ENCODE peak calls at places on chromosomes 1 and 21, in nine cellular contexts. W is stomach, J is Calu3, Z is cardiac muscle cell, A is heart right ventricle, G is tibial nerve, I is GM06990, M is left ventricle myocardium inferior, R is RWPE2. L is an unnamed sample.

GRCh38 chr1:107782192-107782845 is 182.7 kb downstream of the VAV3 start:
- DNase-seq in W (no peak), J (peak; percentile 38), Z (peak; percentile 73), A (peak; percentile 70), G (no peak), I (peak; percentile 15), M (no peak), R (no peak), L (no peak)

GRCh38 chr1:24751833-24752232 is 6.6 kb downstream of the CLIC4 start:
- DNase-seq in W (no peak), J (no peak), Z (no peak), A (no peak), G (no peak), I (no peak), M (no peak), R (no peak), L (no peak)

GRCh38 chr1:35112668-35113067 is 33.5 kb downstream of the ZMYM1 start:
- DNase-seq in W (no peak), J (no peak), Z (peak; percentile 24), A (no peak), G (no peak), I (no peak), M (no peak), R (no peak), L (no peak)

GRCh38 chr1:233255145-233255544 is 40.4 kb downstream of the PCNX2 start:
- DNase-seq in W (no peak), J (peak; percentile 20), Z (no peak), A (no peak), G (no peak), I (no peak), M (no peak), R (no peak), L (no peak)

GRCh38 chr1:28180310-28181305 is 4.1 kb upstream of the PTAFR start:
- DNase-seq in W (no peak), J (no peak), Z (no peak), A (no peak), G (no peak), I (no peak), M (no peak), R (no peak), L (no peak)

GRCh38 chr21:43882952-43883492 is 18.0 kb downstream of the AGPAT3 start:
- DNase-seq in W (no peak), J (no peak), Z (no peak), A (no peak), G (no peak), I (no peak), M (no peak), R (no peak), L (no peak)

GRCh38 chr1:191618202-191618601 is 540.1 kb upstream of the RGS18 start:
- DNase-seq in W (no peak), J (no peak), Z (no peak), A (no peak), G (no peak), I (no peak), M (no peak), R (no peak), L (no peak)

GRCh38 chr1:150999051-150999674 is 7.5 kb downstream of the MINDY1 start:
- DNase-seq in W (no peak), J (no peak), Z (peak; percentile 81), A (no peak), G (no peak), I (no peak), M (no peak), R (no peak), L (no peak)

GRCh38 chr1:62782197-62782886 is 1.6 kb upstream of the ATG4C start:
- DNase-seq in W (no peak), J (no peak), Z (peak; percentile 87), A (no peak), G (no peak), I (no peak), M (no peak), R (no peak), L (no peak)

GRCh38 chr1:112701227-112702066 is 5.5 kb downstream of the RHOC start:
- DNase-seq in W (peak; percentile 25), J (no peak), Z (no peak), A (no peak), G (no peak), I (no peak), M (no peak), R (no peak), L (no peak)

GRCh38 chr1:24294228-24294672 is 24.9 kb upstream of the GRHL3 start:
- DNase-seq in W (no peak), J (no peak), Z (peak; percentile 97), A (no peak), G (peak; percentile 33), I (no peak), M (no peak), R (peak; percentile 79), L (no peak)

GRCh38 chr1:25031966-25032667 is 102.0 kb upstream of the RUNX3 start:
- DNase-seq in W (peak; percentile 81), J (peak; percentile 45), Z (peak; percentile 32), A (peak; percentile 47), G (no peak), I (peak; percentile 82), M (peak; percentile 42), R (no peak), L (no peak)

GRCh38 chr1:2135425-2135824 is 59.1 kb downstream of the FAAP20 start:
- DNase-seq in W (peak; percentile 62), J (peak; percentile 72), Z (peak; percentile 85), A (peak; percentile 79), G (no peak), I (no peak), M (peak; percentile 77), R (peak; percentile 79), L (no peak)

GRCh38 chr1:194598098-194598497 is 1411.7 kb upstream of the B3GALT2 start:
- DNase-seq in W (no peak), J (no peak), Z (no peak), A (no peak), G (no peak), I (no peak), M (no peak), R (no peak), L (no peak)

GRCh38 chr1:67257173-67257535 is 50.5 kb upstream of the IL12RB2 start:
- DNase-seq in W (no peak), J (no peak), Z (no peak), A (no peak), G (no peak), I (no peak), M (no peak), R (no peak), L (no peak)
- TF ChIP-seq CTCF in W (no peak), J (no peak), Z (no peak), A (no peak), G (no peak), I (no peak), M (no peak), R (no peak), L (no peak)

GRCh38 chr1:193033610-193034009 is 25.6 kb downstream of the UCHL5 start:
- DNase-seq in W (no peak), J (no peak), Z (no peak), A (no peak), G (no peak), I (no peak), M (no peak), R (no peak), L (no peak)

GRCh38 chr1:193036337-193037047 is 22.7 kb downstream of the UCHL5 start:
- DNase-seq in W (no peak), J (no peak), Z (no peak), A (no peak), G (no peak), I (no peak), M (no peak), R (no peak), L (no peak)

DNA sequence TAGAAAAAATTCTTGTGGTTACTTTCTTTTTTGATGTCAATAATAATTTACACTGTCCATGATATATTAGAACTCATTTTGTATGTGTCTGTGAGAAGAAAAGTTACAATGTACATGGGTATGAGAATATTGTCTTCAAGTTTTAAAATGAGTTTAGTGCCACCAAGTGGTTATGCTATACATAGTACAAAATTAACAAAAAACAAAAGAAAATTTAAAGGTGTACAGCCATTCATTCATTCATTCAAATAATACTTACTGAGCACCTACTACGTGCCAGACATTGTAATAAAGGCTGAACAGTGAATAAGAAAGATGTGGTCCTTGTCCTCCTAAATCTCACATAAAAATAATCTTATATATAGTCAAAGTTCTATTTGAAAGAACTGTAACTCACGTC is 27.7 kb downstream of the UCHL5 start:
- DNase-seq in W (no peak), J (no peak), Z (peak; percentile 50), A (no peak), G (no peak), I (no peak), M (no peak), R (no peak), L (no peak)
- TF ChIP-seq CTCF in W (no peak), J (no peak), Z (peak; percentile 39), A (no peak), G (no peak), I (peak; percentile 32), M (no peak), R (peak; percentile 62), L (peak; percentile 35)

DNA sequence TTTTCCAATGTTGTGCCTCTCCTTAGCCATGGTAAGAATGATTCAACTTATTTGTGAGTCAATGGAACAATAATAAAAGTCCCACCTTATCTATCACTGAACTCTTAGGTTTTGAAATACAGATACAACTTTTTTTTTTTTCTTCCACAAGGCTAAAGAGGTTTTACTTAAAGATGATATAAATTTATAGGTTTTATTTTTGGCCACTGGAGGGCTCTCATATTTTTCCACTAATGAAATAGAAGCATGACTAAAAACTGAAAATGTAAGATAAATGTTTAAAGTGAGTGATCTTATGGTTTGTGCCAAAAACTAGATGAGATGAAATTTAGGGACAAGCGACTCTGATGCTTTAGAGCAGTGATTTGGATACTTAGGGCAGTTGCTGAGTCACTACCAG is 499.0 kb downstream of the NUF2 start:
- DNase-seq in W (no peak), J (no peak), Z (peak; percentile 22), A (no peak), G (no peak), I (no peak), M (no peak), R (no peak), L (no peak)
- TF ChIP-seq CTCF in W (peak; percentile 14), J (no peak), Z (peak; percentile 32), A (peak; percentile 27), G (no peak), I (no peak), M (no peak), R (peak; percentile 50), L (no peak)

DNA sequence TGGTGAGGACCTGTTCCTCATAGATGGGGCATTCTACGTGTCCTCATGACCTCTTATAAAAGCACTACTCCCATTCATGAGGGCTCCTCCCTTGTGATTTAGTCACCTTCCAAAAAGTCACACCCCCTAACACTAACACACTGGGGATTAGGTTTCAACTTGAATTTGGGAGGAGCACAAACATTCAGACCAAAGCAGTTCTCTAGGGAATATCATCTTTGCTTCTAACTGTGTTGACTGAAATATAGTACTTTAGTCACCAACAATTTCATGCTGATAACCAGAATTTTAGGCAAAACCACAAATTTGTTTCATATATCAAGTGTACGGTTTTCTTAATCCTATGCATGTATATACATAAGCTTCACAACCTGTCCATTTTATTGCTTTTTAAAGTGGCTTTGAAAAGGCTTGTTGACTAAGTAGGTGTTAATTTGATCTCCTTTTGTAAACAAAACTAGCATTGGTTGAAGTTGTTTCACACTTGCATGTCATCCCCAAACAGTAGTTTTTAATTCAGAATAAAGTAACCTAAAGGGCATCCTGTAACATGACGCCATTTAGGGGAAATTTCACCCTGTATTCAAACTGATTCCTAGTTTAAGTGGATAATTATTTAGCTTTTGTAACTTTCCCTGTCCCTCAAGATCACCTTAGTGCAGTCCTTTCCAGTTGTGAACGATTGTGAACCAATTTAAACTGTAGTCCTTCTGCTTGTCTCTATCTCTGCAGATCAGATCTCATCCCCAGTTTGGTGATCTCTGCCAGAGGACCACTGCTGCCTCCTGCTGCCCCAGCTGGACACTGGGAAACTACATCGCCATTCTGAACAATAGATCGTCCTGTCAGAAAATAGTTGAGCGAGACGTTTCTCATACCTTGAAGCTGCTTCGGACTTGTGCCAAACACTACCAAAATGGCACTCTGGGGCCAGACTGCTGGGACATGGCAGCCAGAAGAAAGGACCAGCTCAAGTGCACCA is 141.1 kb downstream of the TLR5 start:
- DNase-seq in W (no peak), J (no peak), Z (no peak), A (no peak), G (no peak), I (no peak), M (no peak), R (no peak), L (no peak)
- TF ChIP-seq CTCF in W (no peak), J (no peak), Z (peak; percentile 35), A (no peak), G (no peak), I (no peak), M (no peak), R (no peak), L (no peak)